ENCODE peak calls at places on chromosomes 3 and 15, in ten cellular contexts. M, I, A, Q, L, R, T, J, H and U are unnamed samples.

GRCh38 chr3:127754411-127755304 is 67.7 kb downstream of the MGLL start:
- DNase-seq in I (peak), M (no peak), H (no peak), L (no peak), Q (no peak), J (no peak), A (no peak), T (no peak), R (no peak), U (no peak)

GRCh38 chr15:101062063-101062462 is 142.9 kb downstream of the LRRK1 start:
- DNase-seq in Q (no peak), A (no peak), H (no peak), T (no peak), J (no peak), R (no peak), L (peak), I (no peak), M (no peak), U (peak)

GRCh38 chr3:171162986-171163723 is 136.6 kb upstream of the SLC2A2 start:
- DNase-seq in L (no peak), M (no peak), A (no peak), I (no peak), Q (no peak), H (no peak), T (no peak), R (no peak), J (no peak), U (no peak)

GRCh38 chr15:86550075-86550474 is 470.4 kb downstream of the AGBL1 start:
- DNase-seq in T (no peak), J (no peak), I (no peak), Q (no peak), M (no peak), L (no peak), A (no peak), R (no peak), H (no peak), U (no peak)

GRCh38 chr15:33132722-33133345 is 61.7 kb downstream of the FMN1 start:
- DNase-seq in T (no peak), R (peak), A (peak), I (no peak), Q (no peak), H (peak), M (peak), J (peak), L (no peak), U (no peak)

GRCh38 chr3:13023251-13024055 is 49.8 kb downstream of the IQSEC1 start:
- DNase-seq in R (no peak), A (no peak), H (no peak), L (no peak), M (no peak), T (no peak), I (peak), Q (no peak), J (no peak), U (no peak)

GRCh38 chr3:111333642-111334041 is 208.4 kb upstream of the CD96 start:
- DNase-seq in A (no peak), M (no peak), L (no peak), I (no peak), H (no peak), Q (no peak), R (no peak), J (no peak), T (no peak), U (no peak)

GRCh38 chr15:77550275-77551251 is 82.1 kb downstream of the LINGO1 start:
- DNase-seq in J (no peak), L (no peak), R (no peak), M (no peak), T (no peak), H (no peak), A (no peak), I (no peak), Q (no peak), U (no peak)

GRCh38 chr3:55724851-55725250 is 237.7 kb upstream of the WNT5A start:
- DNase-seq in L (no peak), I (no peak), Q (no peak), R (no peak), J (no peak), T (no peak), A (no peak), H (no peak), M (no peak), U (no peak)

GRCh38 chr15:90165659-90166489 is 35.3 kb upstream of the SEMA4B start:
- DNase-seq in T (peak), R (peak), Q (peak), I (no peak), H (peak), A (peak), J (peak), L (peak), M (no peak), U (peak)

GRCh38 chr3:30680789-30681188 is 74.4 kb downstream of the TGFBR2 start:
- DNase-seq in Q (no peak), R (no peak), A (no peak), L (peak), J (no peak), M (no peak), T (no peak), H (peak), I (no peak), U (no peak)

GRCh38 chr3:157475921-157476395 is 27.3 kb downstream of the VEPH1 start:
- DNase-seq in T (no peak), L (no peak), Q (no peak), M (no peak), R (no peak), I (no peak), A (no peak), J (no peak), H (peak), U (no peak)

GRCh38 chr15:33068531-33068990 is 126.0 kb downstream of the FMN1 start:
- DNase-seq in A (peak), H (no peak), M (no peak), L (no peak), R (no peak), Q (no peak), T (peak), J (peak), I (no peak), U (peak)

GRCh38 chr3:196323723-196324122 is 5.7 kb upstream of the DYNLT2B start:
- DNase-seq in R (no peak), I (no peak), L (no peak), T (no peak), A (no peak), H (no peak), Q (no peak), J (peak), M (no peak), U (no peak)

GRCh38 chr3:36866358-36866757 is 78.5 kb downstream of the TRANK1 start:
- DNase-seq in M (no peak), T (no peak), L (no peak), A (no peak), R (no peak), I (no peak), H (no peak), J (no peak), Q (no peak), U (no peak)

GRCh38 chr15:74835312-74835823 is 7.6 kb downstream of the ULK3 start:
- DNase-seq in A (peak), R (no peak), Q (peak), L (no peak), I (no peak), M (peak), T (peak), J (peak), H (peak), U (no peak)

GRCh38 chr3:49006591-49007067 is 562 bp upstream of the WDR6 start:
- DNase-seq in Q (no peak), I (no peak), M (no peak), H (peak), L (peak), A (no peak), J (no peak), T (peak), R (no peak), U (peak)

GRCh38 chr3:42708611-42709151 is 6.1 kb upstream of the HHATL start:
- DNase-seq in M (no peak), L (peak), I (peak), R (no peak), J (no peak), T (peak), A (no peak), H (no peak), Q (no peak), U (peak)

GRCh38 chr3:133256787-133257483 is 142.9 kb upstream of the BFSP2 start:
- DNase-seq in A (no peak), R (no peak), J (no peak), T (no peak), M (no peak), L (no peak), Q (no peak), I (no peak), H (peak), U (no peak)

DNA sequence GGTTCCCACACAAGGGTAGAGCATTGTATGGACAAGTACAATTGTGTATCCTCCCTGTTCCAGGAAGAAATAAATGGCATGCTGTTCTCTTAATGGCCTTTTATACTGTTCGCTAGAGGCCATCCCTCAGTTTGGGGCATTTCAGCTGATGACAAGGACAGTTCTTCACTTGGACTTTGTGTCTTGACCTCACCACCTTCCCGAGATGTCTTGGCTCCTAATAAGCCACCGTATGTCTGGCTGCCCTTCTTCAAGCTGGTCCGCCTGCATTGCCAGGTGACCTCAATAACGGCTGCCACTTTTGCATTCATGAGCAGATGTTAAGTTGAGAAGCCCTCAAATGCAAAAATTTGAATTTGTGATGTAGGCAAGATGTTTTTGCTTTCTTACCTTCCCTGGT is 24.1 kb downstream of the ZBTB38 start:
- DNase-seq in J (no peak), M (no peak), L (no peak), H (no peak), Q (no peak), A (no peak), I (no peak), R (no peak), T (no peak), U (no peak)
- H3K27ac ChIP-seq in J (no peak), M (no peak), L (no peak), H (no peak), Q (no peak), A (no peak), I (no peak), R (no peak), T (no peak), U (peak)

GRCh38 chr3:122258757-122259371 is 66.2 kb upstream of the CSTA start:
- DNase-seq in I (peak), Q (no peak), T (peak), R (peak), L (no peak), A (peak), M (peak), H (peak), J (peak), U (no peak)
- TF ChIP-seq CTCF in I (peak), Q (peak), T (peak), R (peak), L (no peak), A (no peak), M (peak), H (peak), J (peak), U (peak)

DNA sequence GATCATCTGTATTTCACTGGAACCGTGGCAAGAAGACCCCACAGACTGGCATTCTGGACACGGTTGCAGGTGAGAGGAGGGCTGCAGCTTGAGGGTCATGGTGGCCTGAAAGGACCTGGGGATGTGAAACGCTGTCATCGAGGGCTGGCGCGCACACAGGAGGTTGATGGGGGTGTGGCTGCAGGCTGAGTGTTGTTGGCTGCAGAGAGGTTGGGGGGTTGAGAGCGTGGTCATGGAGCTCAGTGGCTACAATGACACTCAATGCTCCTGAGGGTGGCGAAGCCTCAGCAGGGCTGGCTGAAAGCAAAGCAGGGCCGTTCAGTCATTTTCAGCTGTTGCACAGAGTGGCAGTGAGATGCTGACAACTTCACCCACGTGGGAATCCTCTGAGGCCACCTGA is 21.0 kb downstream of the CPN2 start:
- DNase-seq in M (no peak), T (no peak), I (no peak), R (no peak), L (no peak), H (no peak), Q (no peak), A (no peak), J (no peak), U (no peak)
- TF ChIP-seq POLR2AphosphoS5 in M (no peak), T (no peak), I (no peak), R (no peak), L (no peak), H (no peak), Q (no peak), A (no peak), J (no peak), U (no peak)

GRCh38 chr3:32482693-32483092 is 20.0 kb downstream of the CMTM6 start:
- DNase-seq in J (no peak), T (no peak), A (no peak), Q (no peak), R (no peak), H (no peak), M (no peak), L (no peak), I (no peak), U (no peak)

GRCh38 chr3:32483772-32484171 is 18.9 kb downstream of the CMTM6 start:
- DNase-seq in L (no peak), M (no peak), A (no peak), Q (no peak), H (no peak), T (no peak), I (no peak), R (no peak), J (no peak), U (no peak)

GRCh38 chr3:32487781-32488526 is 14.7 kb downstream of the CMTM6 start:
- DNase-seq in M (no peak), T (no peak), R (no peak), A (no peak), I (no peak), H (peak), Q (no peak), J (no peak), L (no peak), U (no peak)

GRCh38 chr3:32481791-32482631 is 20.6 kb downstream of the CMTM6 start:
- DNase-seq in L (no peak), M (no peak), Q (no peak), R (no peak), T (no peak), H (no peak), I (no peak), J (no peak), A (no peak), U (no peak)

DNA sequence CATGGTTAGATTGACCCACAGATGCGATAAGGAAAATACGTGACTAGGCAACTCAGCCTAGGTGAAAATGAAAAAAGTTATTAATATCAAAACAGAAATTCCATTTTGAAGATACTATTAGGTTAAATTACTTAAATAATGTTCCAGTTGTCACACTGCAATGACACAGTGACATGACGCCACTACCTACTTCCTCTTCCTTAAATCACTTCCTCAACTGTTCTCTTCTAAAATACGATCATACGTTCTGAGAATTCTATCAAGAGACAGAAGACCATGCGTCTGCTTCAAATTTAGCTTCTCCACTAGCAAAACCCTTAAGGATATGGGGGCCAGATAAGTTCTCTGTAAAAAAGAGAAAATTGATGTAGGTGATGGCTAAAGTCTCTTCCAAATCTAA is 18.2 kb downstream of the CMTM6 start:
- DNase-seq in J (no peak), I (no peak), H (no peak), R (no peak), M (no peak), Q (peak), T (no peak), L (no peak), A (no peak), U (no peak)
- H3K27ac ChIP-seq in J (no peak), I (peak), H (no peak), R (no peak), M (no peak), Q (peak), T (peak), L (no peak), A (no peak), U (no peak)

GRCh38 chr3:176816937-176817336 is 380.3 kb downstream of the TBL1XR1 start:
- DNase-seq in T (no peak), I (no peak), M (no peak), H (no peak), R (no peak), J (no peak), L (no peak), A (no peak), Q (no peak), U (no peak)

GRCh38 chr3:176814252-176814651 is 383.0 kb downstream of the TBL1XR1 start:
- DNase-seq in Q (no peak), H (peak), A (peak), L (peak), M (peak), R (peak), I (no peak), J (peak), T (peak), U (no peak)
- TF ChIP-seq CTCF in Q (peak), H (peak), A (no peak), L (peak), M (peak), R (peak), I (no peak), J (peak), T (peak), U (peak)

DNA sequence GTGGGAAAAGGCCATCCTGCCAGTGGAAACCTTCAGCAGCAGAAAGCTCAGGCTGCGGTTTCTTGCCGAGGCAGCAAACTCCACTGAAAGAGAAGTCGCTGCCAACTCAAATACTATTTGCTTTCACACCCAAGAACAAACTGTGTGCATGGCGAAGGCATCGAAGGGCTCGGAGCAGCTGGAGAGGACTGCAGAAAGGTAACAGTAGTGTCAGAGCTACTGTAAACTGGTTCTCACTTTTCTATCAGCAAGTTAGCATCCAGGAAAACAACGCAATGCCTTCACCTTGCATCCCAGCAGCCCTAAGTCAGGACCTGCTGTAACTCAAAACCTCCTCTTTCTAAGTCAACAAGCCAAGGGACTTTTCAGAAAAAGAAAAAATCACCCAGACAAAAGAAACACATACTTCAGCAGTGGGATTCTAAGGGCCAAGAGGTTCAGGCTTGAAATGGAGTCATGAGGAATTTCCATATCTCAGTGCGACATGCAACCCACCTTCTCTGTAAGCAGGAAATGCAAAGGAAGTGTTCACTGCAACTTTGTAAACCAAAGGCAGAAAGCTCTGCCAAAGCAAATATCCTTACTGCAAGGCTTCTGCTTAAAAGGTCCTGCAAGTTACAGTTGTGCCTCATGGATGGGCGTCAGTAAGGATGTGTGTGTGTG is 193.5 kb downstream of the FOXP1 start:
- DNase-seq in H (peak), I (peak), M (peak), J (peak), T (peak), A (peak), R (no peak), Q (peak), L (peak), U (no peak)
- TF ChIP-seq POLR2AphosphoS5 in H (peak), I (no peak), M (no peak), J (no peak), T (no peak), A (peak), R (no peak), Q (peak), L (peak), U (no peak)